ENCODE peak calls at places on chromosomes 2 and 18, in nine cellular contexts. X is OCI-LY7; I is sigmoid colon; A is naive thymus-derived CD4-positive, alpha-beta T cell; T is NT2/D1; S is small intestine; K is left lung; C is spleen; O is hepatocyte. F is an unnamed sample.

GRCh38 chr2:177694348-177694747 is 301.8 kb downstream of the AGPS start:
- DNase-seq in X (no peak), I (no peak), A (no peak), T (no peak), S (no peak), K (no peak), C (no peak), O (no peak), F (no peak)

GRCh38 chr2:162424816-162425215 is 80.9 kb downstream of the GCA start:
- DNase-seq in X (no peak), I (no peak), A (no peak), T (no peak), S (no peak), K (no peak), C (no peak), O (no peak), F (no peak)

GRCh38 chr2:221144909-221145308 is 427.2 kb downstream of the EPHA4 start:
- DNase-seq in X (no peak), I (no peak), A (no peak), T (no peak), S (no peak), K (no peak), C (no peak), O (no peak), F (no peak)

GRCh38 chr2:54310314-54310713 is 54.3 kb upstream of the TSPYL6 start:
- DNase-seq in X (no peak), I (no peak), A (no peak), T (no peak), S (no peak), K (no peak), C (no peak), O (no peak), F (no peak)

GRCh38 chr2:95552911-95553310 is 38.9 kb upstream of the TRIM43 start:
- DNase-seq in X (no peak), I (no peak), A (no peak), T (no peak), S (no peak), K (no peak), C (no peak), O (no peak), F (no peak)

GRCh38 chr2:24707141-24707540 is 86.0 kb downstream of the PTRHD1 start:
- DNase-seq in X (no peak), I (no peak), A (no peak), T (no peak), S (no peak), K (no peak), C (no peak), O (no peak), F (no peak)

GRCh38 chr2:194004590-194005206 is 1652.3 kb upstream of the SLC39A10 start:
- DNase-seq in X (no peak), I (no peak), A (no peak), T (no peak), S (no peak), K (no peak), C (no peak), O (no peak), F (no peak)

GRCh38 chr2:224180810-224181209 is 141.7 kb upstream of the SERPINE2 start:
- DNase-seq in X (no peak), I (no peak), A (no peak), T (no peak), S (no peak), K (no peak), C (no peak), O (no peak), F (no peak)

GRCh38 chr18:74497308-74497640 is 1.1 kb downstream of the CNDP2 start:
- DNase-seq in X (peak; percentile 15), I (no peak), A (no peak), T (no peak), S (no peak), K (no peak), C (no peak), O (no peak), F (no peak)

GRCh38 chr2:44549099-44549471 is 187.3 kb downstream of the CAMKMT start:
- DNase-seq in X (no peak), I (no peak), A (no peak), T (no peak), S (no peak), K (no peak), C (no peak), O (no peak), F (no peak)

GRCh38 chr2:241223211-241224067 is 35.0 kb downstream of the ANO7 start:
- DNase-seq in X (no peak), I (no peak), A (no peak), T (no peak), S (no peak), K (no peak), C (peak; percentile 69), O (no peak), F (no peak)

GRCh38 chr2:88738271-88738670 is 46.8 kb downstream of the RPIA start:
- DNase-seq in X (no peak), I (no peak), A (no peak), T (no peak), S (no peak), K (no peak), C (no peak), O (no peak), F (no peak)

GRCh38 chr2:31693882-31694281 is 113.1 kb upstream of the SRD5A2 start:
- DNase-seq in X (peak; percentile 42), I (no peak), A (no peak), T (no peak), S (no peak), K (no peak), C (no peak), O (no peak), F (no peak)

GRCh38 chr2:31694444-31694843 is 113.7 kb upstream of the SRD5A2 start:
- DNase-seq in X (peak; percentile 29), I (no peak), A (no peak), T (no peak), S (no peak), K (no peak), C (no peak), O (no peak), F (no peak)

DNA sequence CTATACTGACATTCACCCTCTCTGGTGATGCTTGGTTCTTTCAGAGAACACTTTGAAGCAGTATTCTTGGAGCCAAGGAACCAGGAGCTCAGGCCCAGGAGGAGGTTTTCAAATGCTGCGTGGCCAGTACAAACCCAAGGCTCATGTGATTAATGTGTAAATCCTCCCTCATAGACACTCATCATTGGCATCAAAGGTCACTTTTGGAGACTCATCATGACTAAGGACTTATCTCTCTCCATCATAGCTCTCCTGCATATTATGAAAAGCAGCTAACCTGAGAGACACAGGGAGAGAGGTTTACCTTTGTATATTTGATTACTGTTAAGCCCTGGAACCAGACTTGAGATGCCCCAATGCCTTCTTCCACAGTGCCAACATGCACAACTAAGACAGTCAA is 115.3 kb upstream of the SRD5A2 start:
- DNase-seq in X (no peak), I (no peak), A (no peak), T (no peak), S (no peak), K (no peak), C (no peak), O (no peak), F (no peak)
- H3K9me3 ChIP-seq in X (peaks cover 28% of the 10 kb centered on the region), I (peaks cover 48% of the 10 kb centered on the region), A (peaks cover 6% of the 10 kb centered on the region), T (peaks cover 52% of the 10 kb centered on the region), S (peaks cover 2% of the 10 kb centered on the region), K (peaks cover 92% of the 10 kb centered on the region), C (peaks cover 96% of the 10 kb centered on the region), O (peaks cover 3% of the 10 kb centered on the region), F (peaks cover 22% of the 10 kb centered on the region)

GRCh38 chr2:89811295-89811694 is 1119.8 kb downstream of the RPIA start:
- DNase-seq in X (no peak), I (no peak), A (no peak), T (no peak), S (no peak), K (no peak), C (no peak), O (no peak), F (no peak)
- H3K9me3 ChIP-seq in X (peaks cover 61% of the 10 kb centered on the region), I (peaks cover 61% of the 10 kb centered on the region), A (peaks cover 8% of the 10 kb centered on the region), T (peaks cover 38% of the 10 kb centered on the region), S (peaks cover 3% of the 10 kb centered on the region), K (peaks cover 85% of the 10 kb centered on the region), C (peaks cover 24% of the 10 kb centered on the region), O (peaks cover 69% of the 10 kb centered on the region), F (peaks cover 22% of the 10 kb centered on the region)

GRCh38 chr2:70085711-70086277 is 1.5 kb upstream of the PCBP1 start:
- DNase-seq in X (peak; percentile 41), I (peak; percentile 24), A (peak; percentile 45), T (no peak), S (no peak), K (no peak), C (no peak), O (no peak), F (no peak)

GRCh38 chr2:70084973-70085710 is 2.1 kb upstream of the PCBP1 start:
- DNase-seq in X (peak; percentile 83), I (peak; percentile 66), A (peak; percentile 60), T (peak; percentile 74), S (peak; percentile 83), K (peak; percentile 69), C (peak; percentile 84), O (peak; percentile 84), F (peak; percentile 42)

GRCh38 chr2:70086278-70086837 is 919 bp upstream of the PCBP1 start:
- DNase-seq in X (peak; percentile 89), I (peak; percentile 87), A (peak; percentile 95), T (no peak), S (peak; percentile 56), K (peak; percentile 82), C (peak; percentile 95), O (peak; percentile 84), F (no peak)

GRCh38 chr2:70081221-70081620 is 6.1 kb upstream of the PCBP1 start:
- DNase-seq in X (no peak), I (peak; percentile 48), A (no peak), T (no peak), S (no peak), K (no peak), C (no peak), O (no peak), F (no peak)

GRCh38 chr2:70083344-70084156 is 3.7 kb upstream of the PCBP1 start:
- DNase-seq in X (peak; percentile 79), I (peak; percentile 48), A (no peak), T (no peak), S (peak; percentile 97), K (no peak), C (no peak), O (peak; percentile 71), F (no peak)
- H3K9me3 ChIP-seq in X (no peaks in the 10 kb centered on the region), I (no peaks in the 10 kb centered on the region), A (no peaks in the 10 kb centered on the region), T (no peaks in the 10 kb centered on the region), S (no peaks in the 10 kb centered on the region), K (no peaks in the 10 kb centered on the region), C (no peaks in the 10 kb centered on the region), O (no peaks in the 10 kb centered on the region), F (no peaks in the 10 kb centered on the region)

GRCh38 chr2:89841476-89841840 is 1150.0 kb downstream of the RPIA start:
- DNase-seq in X (no peak), I (no peak), A (no peak), T (no peak), S (no peak), K (no peak), C (peak; percentile 57), O (no peak), F (no peak)

GRCh38 chr2:89837962-89838625 is 1146.6 kb downstream of the RPIA start:
- DNase-seq in X (no peak), I (no peak), A (no peak), T (no peak), S (no peak), K (no peak), C (no peak), O (no peak), F (no peak)

GRCh38 chr2:89844221-89844943 is 1152.9 kb downstream of the RPIA start:
- DNase-seq in X (no peak), I (no peak), A (no peak), T (no peak), S (no peak), K (no peak), C (peak; percentile 74), O (no peak), F (no peak)

GRCh38 chr2:89845532-89845931 is 1154.1 kb downstream of the RPIA start:
- DNase-seq in X (no peak), I (no peak), A (no peak), T (no peak), S (no peak), K (no peak), C (no peak), O (no peak), F (no peak)

GRCh38 chr2:89842180-89842908 is 1150.9 kb downstream of the RPIA start:
- DNase-seq in X (no peak), I (no peak), A (no peak), T (no peak), S (no peak), K (no peak), C (peak; percentile 70), O (no peak), F (no peak)
- H3K9me3 ChIP-seq in X (no peaks in the 10 kb centered on the region), I (no peaks in the 10 kb centered on the region), A (peaks cover 6% of the 10 kb centered on the region), T (no peaks in the 10 kb centered on the region), S (no peaks in the 10 kb centered on the region), K (no peaks in the 10 kb centered on the region), C (no peaks in the 10 kb centered on the region), O (peaks cover 38% of the 10 kb centered on the region), F (peaks cover 18% of the 10 kb centered on the region)